ENCODE peak calls at places on chromosomes 1 and 21, in five cellular contexts. W, Y, N, L and A are unnamed samples.

GRCh38 chr1:96995351-96995750 is 273.8 kb downstream of the PTBP2 start:
- DNase-seq in W (no peak), Y (no peak), N (peak; percentile 42), L (no peak), A (no peak)

GRCh38 chr1:8862528-8862927 is 16.0 kb downstream of the ENO1 start:
- DNase-seq in W (no peak), Y (no peak), N (no peak), L (peak; percentile 36), A (no peak)

GRCh38 chr21:45505416-45506021 is 36.7 kb downstream of the SLC19A1 start:
- DNase-seq in W (no peak), Y (peak; percentile 46), N (no peak), L (no peak), A (no peak)

GRCh38 chr1:23423415-23424170 is 955 bp downstream of the TCEA3 start:
- DNase-seq in W (peak; percentile 36), Y (peak; percentile 90), N (no peak), L (peak; percentile 37), A (no peak)

GRCh38 chr1:20069932-20070331 is at the start of gene PLA2G5:
- DNase-seq in W (no peak), Y (peak; percentile 84), N (peak; percentile 79), L (peak; percentile 65), A (no peak)

GRCh38 chr1:17531682-17532487 is 7.6 kb upstream of the ARHGEF10L start:
- DNase-seq in W (no peak), Y (peak; percentile 87), N (peak; percentile 52), L (peak; percentile 59), A (peak; percentile 70)

GRCh38 chr1:28718601-28719331 is 18.0 kb upstream of the YTHDF2 start:
- DNase-seq in W (no peak), Y (no peak), N (peak; percentile 64), L (peak; percentile 71), A (no peak)

GRCh38 chr1:92446546-92446945 is 40.2 kb downstream of the GFI1 start:
- DNase-seq in W (no peak), Y (no peak), N (peak; percentile 82), L (peak; percentile 39), A (no peak)

GRCh38 chr21:45886610-45887026 is 95.0 kb upstream of the COL6A1 start:
- DNase-seq in W (no peak), Y (peak; percentile 39), N (no peak), L (no peak), A (no peak)

GRCh38 chr1:10685196-10685850 is 111.1 kb downstream of the CASZ1 start:
- DNase-seq in W (no peak), Y (no peak), N (no peak), L (no peak), A (no peak)

GRCh38 chr1:64469614-64469976 is 334 bp upstream of the CACHD1 start:
- DNase-seq in W (no peak), Y (no peak), N (peak; percentile 24), L (peak; percentile 58), A (no peak)

GRCh38 chr1:209884665-209885117 is 53.3 kb upstream of the SYT14 start:
- DNase-seq in W (peak; percentile 95), Y (no peak), N (peak; percentile 100), L (peak; percentile 100), A (peak; percentile 99)

GRCh38 chr1:233627823-233628222 is 13.9 kb downstream of the KCNK1 start:
- DNase-seq in W (peak; percentile 26), Y (no peak), N (no peak), L (no peak), A (no peak)

GRCh38 chr1:158999301-159000069 is 10.2 kb upstream of the IFI16 start:
- DNase-seq in W (peak; percentile 26), Y (peak; percentile 84), N (peak; percentile 94), L (peak; percentile 92), A (no peak)

GRCh38 chr21:42834730-42835191 is 44.6 kb downstream of the WDR4 start:
- DNase-seq in W (no peak), Y (no peak), N (no peak), L (no peak), A (no peak)

GRCh38 chr1:1019122-1019999 is 559 bp upstream of the AGRN start:
- DNase-seq in W (peak; percentile 90), Y (peak; percentile 93), N (peak; percentile 73), L (peak; percentile 94), A (no peak)

GRCh38 chr1:233654667-233655432 is 40.9 kb downstream of the KCNK1 start:
- DNase-seq in W (no peak), Y (no peak), N (peak; percentile 38), L (no peak), A (peak; percentile 58)

GRCh38 chr1:56033321-56034037 is 545.9 kb downstream of the PLPP3 start:
- DNase-seq in W (no peak), Y (no peak), N (no peak), L (no peak), A (no peak)

GRCh38 chr1:51313268-51313852 is 17.0 kb downstream of the TTC39A start:
- DNase-seq in W (no peak), Y (no peak), N (no peak), L (peak; percentile 25), A (no peak)

GRCh38 chr1:193919827-193920226 is 733.4 kb upstream of the B3GALT2 start:
- DNase-seq in W (no peak), Y (no peak), N (peak; percentile 60), L (no peak), A (no peak)

GRCh38 chr1:186839077-186839400 is 10.3 kb downstream of the PLA2G4A start:
- DNase-seq in W (no peak), Y (no peak), N (no peak), L (no peak), A (no peak)

GRCh38 chr1:2312589-2313301 is 78.6 kb downstream of the MORN1 start:
- DNase-seq in W (no peak), Y (peak; percentile 82), N (no peak), L (peak; percentile 51), A (no peak)

GRCh38 chr1:168386949-168387586 is 106.4 kb downstream of the TBX19 start:
- DNase-seq in W (peak; percentile 72), Y (peak; percentile 61), N (peak; percentile 61), L (peak; percentile 41), A (peak; percentile 62)

DNA sequence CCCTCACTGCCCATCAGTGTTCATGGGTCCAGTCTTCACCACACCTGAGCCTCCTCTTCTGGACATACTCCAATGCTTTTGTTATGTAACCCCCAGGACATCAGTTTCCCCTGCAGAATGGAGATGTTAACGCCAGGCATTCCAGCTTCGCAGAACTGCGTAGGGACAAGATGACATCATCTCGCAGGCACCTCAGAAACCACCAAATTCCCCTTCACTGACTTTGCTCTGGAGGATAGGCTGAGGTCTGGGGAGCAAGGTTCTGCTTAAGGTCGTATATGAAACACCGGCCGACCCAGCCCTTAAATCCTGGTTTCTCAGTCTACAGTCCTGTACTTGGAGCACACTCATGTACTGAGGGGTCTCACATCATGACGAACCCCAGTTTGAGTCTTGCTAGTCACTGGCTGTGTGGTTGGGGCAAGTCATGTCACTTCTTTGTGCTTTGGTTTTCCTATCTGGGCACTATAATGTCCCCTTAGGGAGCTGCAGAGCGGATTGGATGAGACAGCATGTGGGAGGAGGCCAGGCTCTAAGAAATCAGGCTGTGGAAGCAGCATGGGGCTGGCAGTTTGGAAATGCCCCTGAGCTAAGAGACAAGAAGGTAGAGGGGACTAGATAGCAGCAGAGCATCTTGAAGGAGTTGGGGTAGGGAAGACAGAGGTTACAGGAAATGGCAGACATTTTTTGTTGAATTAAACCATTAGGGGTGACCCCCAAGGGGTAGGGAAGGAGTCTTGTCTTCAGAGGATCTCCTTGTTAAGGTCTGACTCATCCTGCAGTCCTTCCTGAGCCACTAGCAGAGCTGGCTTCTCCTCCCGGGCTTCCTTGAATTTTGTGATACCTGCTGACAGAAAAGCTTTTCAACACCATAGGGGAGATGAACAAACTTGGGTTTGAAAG is 138.3 kb downstream of the FOXD2 start:
- DNase-seq in W (no peak), Y (no peak), N (peak; percentile 91), L (peak; percentile 45), A (no peak)
- H3K27ac ChIP-seq in W (no peak overlapping the region), Y (no peak overlapping the region), N (no peak overlapping the region), L (no peak overlapping the region), A (no peak overlapping the region)

GRCh38 chr1:27574871-27575831 is 28.8 kb downstream of the AHDC1 start:
- DNase-seq in W (peak; percentile 78), Y (peak; percentile 92), N (peak; percentile 89), L (peak; percentile 94), A (no peak)
- H3K27ac ChIP-seq in W (peak overlapping the region; percentile 98), Y (peak overlapping the region; percentile 94), N (peak overlapping the region; percentile 70), L (peak overlapping the region; percentile 63), A (peak overlapping the region; percentile 69)

GRCh38 chr1:149848811-149849210 is 50.6 kb upstream of the BOLA1 start:
- DNase-seq in W (no peak), Y (no peak), N (no peak), L (peak; percentile 7), A (no peak)
- H3K27ac ChIP-seq in W (no peak overlapping the region), Y (no peak overlapping the region), N (no peak overlapping the region), L (peak overlapping the region; percentile 74), A (peak overlapping the region; percentile 72)

GRCh38 chr1:21104683-21105082 is 72.0 kb downstream of the EIF4G3 start:
- DNase-seq in W (no peak), Y (no peak), N (no peak), L (no peak), A (no peak)

GRCh38 chr1:21110163-21110562 is 66.5 kb downstream of the EIF4G3 start:
- DNase-seq in W (no peak), Y (no peak), N (no peak), L (no peak), A (no peak)

GRCh38 chr1:21106238-21106637 is 70.5 kb downstream of the EIF4G3 start:
- DNase-seq in W (no peak), Y (no peak), N (no peak), L (no peak), A (no peak)

GRCh38 chr1:21105807-21106206 is 70.9 kb downstream of the EIF4G3 start:
- DNase-seq in W (no peak), Y (no peak), N (no peak), L (no peak), A (no peak)

DNA sequence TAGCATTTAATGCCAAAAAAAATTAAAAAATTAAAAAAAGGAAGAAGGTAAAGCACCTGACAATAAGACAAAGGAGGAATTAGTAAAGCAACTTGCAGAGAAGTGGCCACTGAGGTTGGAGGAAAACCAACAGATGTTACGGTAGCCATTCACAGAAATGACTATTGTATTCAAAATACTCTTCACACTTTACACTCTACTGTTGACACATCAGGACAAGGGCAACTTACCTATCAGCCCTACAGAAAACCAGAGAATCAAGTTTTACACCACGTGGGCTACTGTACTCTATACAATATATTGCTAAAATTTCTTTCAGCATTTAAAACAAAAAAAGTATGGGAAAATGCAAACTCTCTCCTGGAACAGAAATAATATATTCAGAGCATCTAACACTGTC is 70.0 kb downstream of the EIF4G3 start:
- DNase-seq in W (no peak), Y (no peak), N (no peak), L (no peak), A (no peak)
- H3K27ac ChIP-seq in W (no peak overlapping the region), Y (no peak overlapping the region), N (no peak overlapping the region), L (no peak overlapping the region), A (no peak overlapping the region)

GRCh38 chr21:35503646-35504045 is 454.5 kb upstream of the RUNX1 start:
- DNase-seq in W (no peak), Y (no peak), N (peak; percentile 56), L (peak; percentile 25), A (no peak)
- H3K27ac ChIP-seq in W (no peak overlapping the region), Y (peak overlapping the region; percentile 30), N (no peak overlapping the region), L (no peak overlapping the region), A (no peak overlapping the region)

GRCh38 chr1:223513309-223513708 is 120.1 kb downstream of the CCDC185 start:
- DNase-seq in W (no peak), Y (no peak), N (no peak), L (no peak), A (no peak)
- H3K27ac ChIP-seq in W (no peak overlapping the region), Y (no peak overlapping the region), N (no peak overlapping the region), L (no peak overlapping the region), A (no peak overlapping the region)

GRCh38 chr1:206612129-206612876 is at the start of gene EIF2D:
- DNase-seq in W (peak; percentile 100), Y (peak; percentile 98), N (peak; percentile 85), L (peak; percentile 96), A (no peak)
- H3K27ac ChIP-seq in W (peak within 1 kb of the TSS; percentile 75), Y (peak within 1 kb of the TSS; percentile 91), N (peak within 1 kb of the TSS; percentile 92), L (peak within 1 kb of the TSS; percentile 89), A (peak within 1 kb of the TSS; percentile 71)

GRCh38 chr1:21716169-21716568 is 47.0 kb upstream of the RAP1GAP start:
- DNase-seq in W (no peak), Y (no peak), N (no peak), L (no peak), A (no peak)
- H3K27ac ChIP-seq in W (no peak overlapping the region), Y (no peak overlapping the region), N (no peak overlapping the region), L (no peak overlapping the region), A (no peak overlapping the region)